ENCODE peak calls at places on chromosomes 13 and 19, in four cellular contexts. C is renal cortical epithelial cell; K is glutamatergic neuron; T is activated CD4-positive, CD25-positive, alpha-beta regulatory T cell. Z is an unnamed sample.

GRCh38 chr19:52724701-52725514 is 9.9 kb downstream of the ZNF611 start:
- DNase-seq in C (no peak), K (no peak), T (no peak), Z (no peak)

GRCh38 chr13:48783181-48783630 is 129.5 kb downstream of the CYSLTR2 start:
- DNase-seq in C (peak), K (no peak), T (no peak), Z (no peak)

GRCh38 chr19:4744451-4745170 is 21.0 kb upstream of the DPP9 start:
- DNase-seq in C (peak), K (no peak), T (no peak), Z (no peak)

GRCh38 chr13:27523345-27524073 is 73.1 kb upstream of the MTIF3 start:
- DNase-seq in C (no peak), K (no peak), T (no peak), Z (no peak)

GRCh38 chr13:50132937-50133276 is 117.7 kb downstream of the KCNRG start:
- DNase-seq in C (no peak), K (no peak), T (no peak), Z (no peak)

GRCh38 chr19:16141043-16141442 is 2.4 kb upstream of the HSH2D start:
- DNase-seq in C (no peak), K (no peak), T (no peak), Z (no peak)

GRCh38 chr13:110382830-110383229 is 75.7 kb downstream of the COL4A2 start:
- DNase-seq in C (no peak), K (no peak), T (no peak), Z (no peak)

GRCh38 chr13:105290596-105290995 is 1244.9 kb downstream of the EFNB2 start:
- DNase-seq in C (no peak), K (no peak), T (no peak), Z (no peak)

GRCh38 chr19:54162884-54163283 is 3.4 kb upstream of the LENG1 start:
- DNase-seq in C (no peak), K (no peak), T (no peak), Z (no peak)

GRCh38 chr19:15417699-15418098 is 1.1 kb downstream of the AKAP8L start:
- DNase-seq in C (peak), K (no peak), T (no peak), Z (no peak)

GRCh38 chr19:30088567-30088966 is 146.5 kb downstream of the URI1 start:
- DNase-seq in C (no peak), K (no peak), T (no peak), Z (no peak)

GRCh38 chr19:5718032-5718578 is 1.8 kb downstream of the LONP1 start:
- DNase-seq in C (peak), K (no peak), T (peak), Z (no peak)

GRCh38 chr19:7395793-7396192 is 47.1 kb downstream of the ARHGEF18 start:
- DNase-seq in C (peak), K (no peak), T (no peak), Z (no peak)

GRCh38 chr13:21055016-21055415 is 6.4 kb downstream of the LATS2 start:
- DNase-seq in C (no peak), K (no peak), T (no peak), Z (no peak)